ENCODE peak calls at places on chromosomes 16 and 17, in seven cellular contexts. R is mucosa of descending colon, P is Calu3, M is GM10248, Q is GM04504, I is AG04449, E is A673. D is an unnamed sample.

GRCh38 chr17:29133146-29133713 is 47.0 kb downstream of the MYO18A start:
- DNase-seq in Q (peak), E (no peak), I (no peak), M (no peak), P (no peak), R (no peak), D (peak)

GRCh38 chr16:66568355-66568754 is 2.1 kb downstream of the CMTM1 start:
- DNase-seq in I (no peak), R (no peak), M (no peak), E (no peak), P (no peak), Q (no peak), D (no peak)

GRCh38 chr17:42287305-42288077 is 807 bp upstream of the STAT5A start:
- DNase-seq in Q (no peak), P (no peak), R (peak), E (no peak), M (peak), I (no peak), D (peak)

GRCh38 chr17:66637491-66637890 is 197.4 kb upstream of the CACNG5 start:
- DNase-seq in E (no peak), I (no peak), Q (no peak), M (no peak), P (no peak), R (no peak), D (no peak)

GRCh38 chr17:48995332-48995870 is 1.8 kb upstream of the IGF2BP1 start:
- DNase-seq in Q (no peak), M (no peak), E (peak), P (no peak), R (no peak), I (no peak), D (no peak)

GRCh38 chr17:68790481-68790880 is 164.7 kb downstream of the ABCA8 start:
- DNase-seq in E (no peak), P (no peak), I (no peak), R (no peak), M (no peak), Q (no peak), D (no peak)

GRCh38 chr17:78677303-78678219 is 100.4 kb upstream of the DNAH17 start:
- DNase-seq in Q (no peak), M (peak), I (no peak), P (no peak), E (no peak), R (no peak), D (no peak)

GRCh38 chr16:72094266-72094610 is 591 bp downstream of the DHX38 start:
- DNase-seq in I (no peak), M (no peak), E (peak), P (no peak), Q (no peak), R (no peak), D (no peak)

GRCh38 chr16:29977063-29977462 is 3.4 kb downstream of the TAOK2 start:
- DNase-seq in M (no peak), I (no peak), Q (no peak), P (no peak), R (no peak), E (no peak), D (peak)

GRCh38 chr17:40456396-40456951 is 13.2 kb downstream of the IGFBP4 start:
- DNase-seq in P (no peak), Q (no peak), I (no peak), E (no peak), M (no peak), R (no peak), D (no peak)

GRCh38 chr17:49327835-49328784 is 33.9 kb downstream of the ZNF652 start:
- DNase-seq in I (no peak), Q (no peak), P (no peak), E (no peak), M (peak), R (no peak), D (no peak)

GRCh38 chr17:69802045-69802740 is 272.8 kb upstream of the KCNJ16 start:
- DNase-seq in I (no peak), E (no peak), M (no peak), R (no peak), Q (no peak), P (no peak), D (no peak)

GRCh38 chr17:50487213-50488096 is 8.8 kb downstream of the RSAD1 start:
- DNase-seq in I (no peak), M (no peak), E (no peak), Q (no peak), R (peak), P (no peak), D (no peak)

GRCh38 chr16:56673916-56674315 is 4.3 kb downstream of the MT1H start:
- DNase-seq in I (no peak), P (no peak), E (no peak), R (no peak), M (no peak), Q (no peak), D (no peak)

GRCh38 chr16:49345829-49346228 is 27.8 kb upstream of the C16orf78 start:
- DNase-seq in E (peak), I (no peak), R (no peak), Q (no peak), M (no peak), P (no peak), D (no peak)

GRCh38 chr17:37361543-37361942 is 14.2 kb upstream of the C17orf78 start:
- DNase-seq in R (no peak), E (no peak), Q (no peak), M (no peak), P (no peak), I (no peak), D (no peak)